ENCODE peak calls at places on chromosomes 16 and 17, in seven cellular contexts. Z is lower lobe of right lung; U is SJSA1; T is CD8-positive, alpha-beta T cell; I is effector memory CD4-positive, alpha-beta T cell; W is tibial nerve; A is PC-3. L is an unnamed sample.

GRCh38 chr17:77126519-77126918 is 14.2 kb upstream of the SEC14L1 start:
- DNase-seq in W (no peak), I (no peak), A (peak; percentile 97), T (no peak), Z (no peak), U (no peak), L (no peak)

GRCh38 chr16:72149676-72150464 is 22.1 kb downstream of the PMFBP1 start:
- DNase-seq in I (no peak), W (no peak), A (no peak), T (no peak), U (no peak), Z (no peak), L (no peak)

GRCh38 chr17:43671075-43671692 is 9.5 kb upstream of the MEOX1 start:
- DNase-seq in I (no peak), A (peak; percentile 60), U (no peak), Z (no peak), W (no peak), T (no peak), L (no peak)

GRCh38 chr16:75007443-75007842 is 8.6 kb downstream of the ZNRF1 start:
- DNase-seq in W (no peak), T (no peak), A (no peak), Z (no peak), I (no peak), U (no peak), L (no peak)

GRCh38 chr16:19559242-19559910 is 3.9 kb downstream of the VPS35L start:
- DNase-seq in Z (no peak), I (peak; percentile 14), T (no peak), U (peak; percentile 48), W (no peak), A (peak; percentile 74), L (no peak)

GRCh38 chr17:49667854-49668253 is 10.0 kb downstream of the SPOP start:
- DNase-seq in I (no peak), W (no peak), A (no peak), U (no peak), Z (no peak), T (no peak), L (no peak)

GRCh38 chr16:65012357-65012756 is 109.5 kb downstream of the CDH11 start:
- DNase-seq in I (no peak), U (peak; percentile 43), T (no peak), W (no peak), A (no peak), Z (no peak), L (no peak)

GRCh38 chr16:85851034-85851780 is 47.8 kb upstream of the IRF8 start:
- DNase-seq in Z (no peak), U (no peak), W (no peak), I (no peak), A (no peak), T (no peak), L (no peak)

GRCh38 chr16:15970202-15970601 is 20.8 kb downstream of the ABCC1 start:
- DNase-seq in I (no peak), T (no peak), A (peak; percentile 16), U (no peak), W (no peak), Z (no peak), L (no peak)

GRCh38 chr17:5000237-5000639 is 2.5 kb downstream of the KIF1C start:
- DNase-seq in T (no peak), U (no peak), W (peak; percentile 37), I (no peak), Z (peak; percentile 75), A (no peak), L (no peak)

GRCh38 chr17:3974980-3975379 is 10.7 kb upstream of the ATP2A3 start:
- DNase-seq in I (no peak), T (no peak), Z (peak; percentile 4), A (no peak), U (no peak), W (no peak), L (no peak)

GRCh38 chr17:19569785-19570496 is 36.3 kb downstream of the SLC47A1 start:
- DNase-seq in I (no peak), A (peak; percentile 60), W (no peak), T (no peak), Z (no peak), U (no peak), L (no peak)

GRCh38 chr16:72983241-72983640 is 64.7 kb downstream of the ZFHX3 start:
- DNase-seq in U (no peak), T (no peak), A (no peak), I (no peak), Z (no peak), W (no peak), L (no peak)

GRCh38 chr16:30418350-30419181 is 11.2 kb downstream of the ZNF771 start:
- DNase-seq in W (no peak), Z (no peak), U (no peak), A (peak; percentile 15), T (no peak), I (no peak), L (no peak)

GRCh38 chr16:73047536-73048291 is at the start of gene ZFHX3:
- DNase-seq in W (peak; percentile 63), I (peak; percentile 15), Z (peak; percentile 84), T (peak; percentile 15), U (peak; percentile 81), A (peak; percentile 76), L (no peak)

GRCh38 chr16:72434159-72434558 is 262.2 kb upstream of the PMFBP1 start:
- DNase-seq in W (no peak), U (peak; percentile 11), A (no peak), I (no peak), Z (no peak), T (no peak), L (no peak)

GRCh38 chr16:27169511-27170071 is 33.7 kb upstream of the KDM8 start:
- DNase-seq in A (peak; percentile 82), I (peak; percentile 61), T (peak; percentile 71), U (no peak), Z (no peak), W (no peak), L (peak; percentile 68)

GRCh38 chr17:30969989-30970680 is 704 bp upstream of the RNF135 start:
- DNase-seq in A (peak; percentile 53), U (no peak), T (no peak), Z (no peak), I (no peak), W (no peak), L (no peak)

GRCh38 chr17:9273334-9274118 is 252.2 kb downstream of the NTN1 start:
- DNase-seq in W (no peak), U (no peak), T (no peak), I (no peak), Z (no peak), A (no peak), L (no peak)

GRCh38 chr16:48613061-48613957 is 3.3 kb upstream of the N4BP1 start:
- DNase-seq in T (peak; percentile 47), Z (no peak), U (no peak), W (no peak), I (peak; percentile 48), A (peak; percentile 42), L (peak; percentile 47)

GRCh38 chr17:9522074-9522473 is 53.5 kb downstream of the STX8 start:
- DNase-seq in U (peak; percentile 62), W (no peak), A (peak; percentile 54), I (no peak), Z (no peak), T (no peak), L (no peak)

DNA sequence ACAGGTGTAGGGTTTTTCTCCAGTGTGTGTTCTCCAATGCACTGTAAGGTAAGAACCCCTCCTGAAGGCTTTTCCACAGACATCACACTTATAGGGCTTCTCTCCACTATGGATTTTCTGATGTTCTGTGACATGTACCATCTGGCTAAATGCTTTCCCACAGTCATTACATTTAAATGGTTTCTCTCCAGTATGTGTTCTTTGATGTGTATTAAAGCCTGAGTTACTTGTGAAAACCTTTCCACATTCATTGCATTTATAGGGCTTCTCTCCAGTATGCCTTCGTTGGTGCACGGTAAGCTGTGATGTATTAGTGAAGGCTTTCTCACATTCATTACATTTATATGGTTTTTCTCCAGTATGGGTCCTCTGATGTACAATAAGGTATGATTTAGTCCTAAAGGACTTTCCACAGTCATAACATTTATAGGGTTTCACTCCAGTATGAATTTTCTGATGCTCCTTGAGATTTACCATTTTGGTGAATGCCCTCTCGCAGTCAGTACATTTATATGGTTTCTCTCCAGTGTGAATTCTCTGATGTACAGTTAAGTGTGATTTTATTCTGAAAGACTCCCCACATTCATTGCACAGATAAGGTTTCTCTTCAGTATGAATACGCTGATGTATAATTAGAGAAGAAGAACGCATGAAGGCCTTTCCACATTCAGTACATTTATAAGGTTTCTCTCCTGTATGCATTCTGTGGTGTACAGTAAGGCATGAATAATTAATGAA is 30.9 kb downstream of the ZNF624 start:
- DNase-seq in I (no peak), Z (no peak), A (no peak), W (no peak), U (no peak), T (no peak), L (no peak)
- H3K9me3 ChIP-seq in I (peaks cover 33% of the 10 kb centered on the region), Z (peaks cover 90% of the 10 kb centered on the region), A (peaks cover 89% of the 10 kb centered on the region), W (peaks cover 94% of the 10 kb centered on the region), U (peaks cover 37% of the 10 kb centered on the region), T (peaks cover 37% of the 10 kb centered on the region), L (peaks cover 43% of the 10 kb centered on the region)

GRCh38 chr16:78390070-78390469 is 290.6 kb downstream of the WWOX start:
- DNase-seq in W (no peak), Z (no peak), I (no peak), U (no peak), A (no peak), T (no peak), L (no peak)
- H3K9me3 ChIP-seq in W (peaks cover 11% of the 10 kb centered on the region), Z (peaks cover 8% of the 10 kb centered on the region), I (no peaks in the 10 kb centered on the region), U (peaks cover 4% of the 10 kb centered on the region), A (no peaks in the 10 kb centered on the region), T (no peaks in the 10 kb centered on the region), L (no peaks in the 10 kb centered on the region)

DNA sequence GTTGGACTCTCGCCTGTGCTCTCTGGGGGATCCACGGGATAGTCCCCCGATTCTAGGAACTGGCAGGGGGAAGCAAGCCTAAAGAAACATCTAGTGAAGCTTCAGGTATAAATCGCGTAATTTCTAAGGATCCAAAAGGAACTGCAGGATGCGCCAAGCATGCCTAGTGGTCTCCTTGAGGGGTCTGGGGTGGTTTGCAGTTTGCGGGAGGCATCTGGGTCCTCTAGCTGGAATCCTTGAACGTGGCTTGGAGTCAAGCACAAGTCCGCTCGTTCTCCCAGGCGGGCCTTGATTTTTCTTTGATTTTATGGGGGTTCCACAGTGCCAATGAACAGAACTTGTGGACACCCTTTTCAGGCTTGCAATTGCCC is 1000.5 kb downstream of the KCNJ18 start:
- DNase-seq in I (no peak), W (no peak), Z (no peak), A (no peak), T (no peak), U (no peak), L (no peak)
- H3K9me3 ChIP-seq in I (no peaks in the 10 kb centered on the region), W (peaks cover 31% of the 10 kb centered on the region), Z (no peaks in the 10 kb centered on the region), A (peaks cover 15% of the 10 kb centered on the region), T (no peaks in the 10 kb centered on the region), U (no peaks in the 10 kb centered on the region), L (no peaks in the 10 kb centered on the region)

GRCh38 chr16:35748621-35749252 is 2289.3 kb downstream of the TP53TG3F start:
- DNase-seq in Z (no peak), I (no peak), U (no peak), T (no peak), W (no peak), A (no peak), L (no peak)

GRCh38 chr16:35746281-35746962 is 2287.0 kb downstream of the TP53TG3F start:
- DNase-seq in I (no peak), W (no peak), U (no peak), A (no peak), T (no peak), Z (no peak), L (no peak)

GRCh38 chr16:35745821-35746248 is 2286.4 kb downstream of the TP53TG3F start:
- DNase-seq in T (no peak), Z (no peak), U (no peak), I (no peak), A (no peak), W (no peak), L (no peak)

GRCh38 chr16:35747658-35748455 is 2288.4 kb downstream of the TP53TG3F start:
- DNase-seq in I (no peak), Z (no peak), T (no peak), A (no peak), W (no peak), U (no peak), L (no peak)

GRCh38 chr16:35746963-35747657 is 2287.7 kb downstream of the TP53TG3F start:
- DNase-seq in I (no peak), A (no peak), U (no peak), Z (no peak), T (no peak), W (no peak), L (no peak)
- H3K9me3 ChIP-seq in I (peaks cover 12% of the 10 kb centered on the region), A (no peaks in the 10 kb centered on the region), U (no peaks in the 10 kb centered on the region), Z (no peaks in the 10 kb centered on the region), T (no peaks in the 10 kb centered on the region), W (peaks cover 72% of the 10 kb centered on the region), L (no peaks in the 10 kb centered on the region)